ENCODE peak calls at places on chromosomes 1 and 21, in five cellular contexts. I is NCI-H524, U is hippocampal formation, Z is breast epithelium, X is NCI-H1417. B is an unnamed sample.

GRCh38 chr1:154479764-154480421 is 22.1 kb upstream of the TDRD10 start:
- DNase-seq in U (peak; percentile 82), X (peak; percentile 94), I (peak; percentile 86), Z (no peak), B (peak; percentile 94)

GRCh38 chr1:151989131-151989868 is 4.4 kb downstream of the S100A10 start:
- DNase-seq in Z (no peak), X (no peak), U (no peak), I (no peak), B (peak; percentile 35)

GRCh38 chr21:9837946-9838801 is 683.2 kb upstream of the TPTE start:
- DNase-seq in I (no peak), U (no peak), Z (no peak), X (no peak), B (no peak)

GRCh38 chr1:19644761-19645543 is 841 bp downstream of the NBL1 start:
- DNase-seq in I (peak; percentile 17), X (peak; percentile 38), Z (no peak), U (no peak), B (no peak)

GRCh38 chr1:111140680-111140967 is 601 bp downstream of the CEPT1 start:
- DNase-seq in X (no peak), U (no peak), Z (peak; percentile 51), I (peak; percentile 60), B (no peak)

GRCh38 chr1:53367503-53368313 is 39.8 kb upstream of the LRP8 start:
- DNase-seq in I (no peak), X (no peak), Z (peak; percentile 34), U (no peak), B (no peak)

GRCh38 chr1:151292207-151293030 is 10.3 kb downstream of the ZNF687 start:
- DNase-seq in X (no peak), Z (no peak), U (no peak), I (no peak), B (no peak)

GRCh38 chr1:162913345-162913744 is 52.4 kb upstream of the CCDC190 start:
- DNase-seq in Z (no peak), U (no peak), X (peak; percentile 28), I (no peak), B (no peak)

GRCh38 chr1:112272101-112272772 is 123.8 kb upstream of the CTTNBP2NL start:
- DNase-seq in U (no peak), I (no peak), X (no peak), Z (no peak), B (no peak)

GRCh38 chr1:31705080-31705866 is 1.5 kb upstream of the COL16A1 start:
- DNase-seq in U (no peak), Z (no peak), I (peak; percentile 25), X (no peak), B (peak; percentile 50)

B was measured in tibial nerve.